ENCODE peak calls at places on chromosome 3, in four cellular contexts. C is GM12878, H is K562, W is HL-60. E is an unnamed sample.
A peak's percentile ranks its signal among the peaks of the same experiment; 100 is the strongest.

GRCh38 chr3:127448161-127448561 is 142.4 kb downstream of the TPRA1 start:
- DNase-seq in C (no peak), H (peak; percentile 50), W (no peak), E (no peak)

GRCh38 chr3:66812126-66812525 is 186.0 kb upstream of the KBTBD8 start:
- DNase-seq in C (no peak), H (no peak), W (no peak), E (no peak)

GRCh38 chr3:68977486-68978167 is 35.9 kb downstream of the EOGT start:
- DNase-seq in C (no peak), H (no peak), W (no peak), E (no peak)

GRCh38 chr3:185717121-185717520 is 107.7 kb downstream of the IGF2BP2 start:
- DNase-seq in C (no peak), H (no peak), W (peak; percentile 39), E (no peak)

GRCh38 chr3:100796556-100796955 is 87.3 kb downstream of the TFG start:
- DNase-seq in C (peak; percentile 12), H (no peak), W (no peak), E (no peak)

GRCh38 chr3:158420654-158421396 is 150.2 kb upstream of the MLF1 start:
- DNase-seq in C (peak; percentile 71), H (no peak), W (no peak), E (no peak)

GRCh38 chr3:115986555-115987207 is 363.4 kb downstream of the GAP43 start:
- DNase-seq in C (no peak), H (peak; percentile 58), W (peak; percentile 1), E (no peak)

GRCh38 chr3:163071684-163072083 is 1575.1 kb downstream of the OTOL1 start:
- DNase-seq in C (no peak), H (no peak), W (no peak), E (no peak)

GRCh38 chr3:148643389-148643840 is 54.3 kb upstream of the AGTR1 start:
- DNase-seq in C (no peak), H (no peak), W (no peak), E (no peak)

GRCh38 chr3:136624894-136625815 is 127.0 kb downstream of the STAG1 start:
- DNase-seq in C (peak; percentile 15), H (no peak), W (no peak), E (no peak)

GRCh38 chr3:152146461-152146860 is 122.3 kb upstream of the MBNL1 start:
- DNase-seq in C (no peak), H (no peak), W (no peak), E (no peak)

GRCh38 chr3:11168406-11168805 is 14.1 kb downstream of the HRH1 start:
- DNase-seq in C (no peak), H (no peak), W (no peak), E (no peak)

GRCh38 chr3:50648297-50648696 is 26.4 kb upstream of the DOCK3 start:
- DNase-seq in C (no peak), H (no peak), W (no peak), E (no peak)

GRCh38 chr3:127053450-127053849 is 70.5 kb downstream of the PLXNA1 start:
- DNase-seq in C (no peak), H (no peak), W (no peak), E (no peak)

GRCh38 chr3:9947025-9947995 is 4.9 kb downstream of the PRRT3 start:
- DNase-seq in C (no peak), H (no peak), W (no peak), E (no peak)

GRCh38 chr3:110940074-110940473 is 131.5 kb upstream of the NECTIN3 start:
- DNase-seq in C (no peak), H (no peak), W (no peak), E (no peak)

GRCh38 chr3:86929046-86929445 is 61.9 kb downstream of the VGLL3 start:
- DNase-seq in C (no peak), H (no peak), W (no peak), E (no peak)

GRCh38 chr3:10968390-10968789 is 24.2 kb upstream of the SLC6A1 start:
- DNase-seq in C (no peak), H (no peak), W (no peak), E (no peak)

GRCh38 chr3:179653106-179653776 is 401 bp downstream of the USP13 start:
- DNase-seq in C (no peak), H (peak; percentile 45), W (peak; percentile 50), E (peak; percentile 39)

GRCh38 chr3:42456211-42456610 is 45.8 kb upstream of the LYZL4 start:
- DNase-seq in C (no peak), H (no peak), W (no peak), E (no peak)

GRCh38 chr3:78613366-78614008 is 1154.3 kb downstream of the ROBO1 start:
- DNase-seq in C (no peak), H (no peak), W (no peak), E (no peak)

GRCh38 chr3:114319453-114319852 is 25.6 kb downstream of the TIGIT start:
- DNase-seq in C (no peak), H (no peak), W (no peak), E (no peak)

GRCh38 chr3:48402281-48402732 is 27.6 kb downstream of the PLXNB1 start:
- DNase-seq in C (no peak), H (peak; percentile 6), W (no peak), E (no peak)

GRCh38 chr3:138373695-138374094 is 25.3 kb downstream of the MRAS start:
- DNase-seq in C (no peak), H (no peak), W (no peak), E (no peak)

GRCh38 chr3:137116619-137117018 is 158.8 kb downstream of the IL20RB start:
- DNase-seq in C (no peak), H (no peak), W (no peak), E (no peak)

GRCh38 chr3:53457068-53457467 is 37.3 kb upstream of the CACNA1D start:
- DNase-seq in C (no peak), H (peak; percentile 40), W (no peak), E (no peak)

GRCh38 chr3:176988795-176989194 is 208.5 kb downstream of the TBL1XR1 start:
- DNase-seq in C (no peak), H (no peak), W (no peak), E (no peak)

GRCh38 chr3:173737167-173737808 is 339.7 kb downstream of the NLGN1 start:
- DNase-seq in C (no peak), H (no peak), W (no peak), E (no peak)

GRCh38 chr3:58299839-58300516 is 6.1 kb upstream of the RPP14 start:
- DNase-seq in C (no peak), H (no peak), W (no peak), E (no peak)

GRCh38 chr3:12221663-12222062 is 63.0 kb upstream of the TIMP4 start:
- DNase-seq in C (no peak), H (no peak), W (no peak), E (no peak)

GRCh38 chr3:128967748-128968147 is 26.1 kb downstream of the CFAP92 start:
- DNase-seq in C (no peak), H (no peak), W (no peak), E (no peak)

GRCh38 chr3:128973988-128974564 is 19.8 kb downstream of the CFAP92 start:
- DNase-seq in C (no peak), H (no peak), W (no peak), E (no peak)

GRCh38 chr3:128970741-128971048 is 23.2 kb downstream of the CFAP92 start:
- DNase-seq in C (no peak), H (no peak), W (peak; percentile 35), E (no peak)

GRCh38 chr3:128971421-128971820 is 22.5 kb downstream of the CFAP92 start:
- DNase-seq in C (no peak), H (no peak), W (no peak), E (no peak)

DNA sequence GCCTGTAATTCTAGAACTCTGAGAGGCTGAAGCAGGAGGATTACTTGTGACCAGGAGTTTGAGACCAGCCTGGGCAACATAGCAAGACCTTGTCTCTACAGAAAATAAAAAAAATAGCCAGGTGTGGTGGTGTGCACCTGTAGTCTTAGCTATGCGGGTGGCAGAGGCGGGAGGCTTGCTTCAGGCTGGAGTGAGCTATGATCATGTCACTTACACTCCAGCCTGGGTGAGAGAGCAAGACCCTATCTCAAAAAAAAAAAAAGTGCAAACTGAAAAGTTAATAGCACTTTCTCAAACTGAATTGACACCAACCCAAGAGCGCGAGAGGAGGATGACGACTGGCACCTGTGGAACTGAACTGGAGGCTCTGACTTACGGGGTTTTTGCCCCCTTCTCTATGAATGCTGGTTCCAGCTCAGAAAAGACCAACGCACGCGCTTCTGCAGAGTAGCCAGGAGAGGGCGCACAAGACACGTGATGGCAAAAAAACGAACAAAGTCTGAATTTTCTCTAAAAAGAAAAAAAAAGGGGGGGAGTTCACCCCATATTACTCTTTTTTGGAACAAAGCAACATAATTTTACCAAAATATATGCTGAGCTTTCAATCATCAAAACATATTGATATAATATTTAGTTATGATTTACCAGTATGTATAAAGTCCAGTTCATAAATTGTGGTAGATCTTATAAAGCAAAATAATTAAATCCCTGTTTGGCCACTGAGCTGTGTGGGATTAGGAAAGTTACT is 23.7 kb downstream of the CFAP92 start:
- DNase-seq in C (no peak), H (peak; percentile 35), W (peak; percentile 16), E (no peak)
- TF ChIP-seq SPI1 in C (no peak), H (no peak), W (no peak), E (no peak)

GRCh38 chr3:193972816-193973215 is 163.1 kb upstream of the HES1 start:
- DNase-seq in C (no peak), H (no peak), W (no peak), E (no peak)

GRCh38 chr3:193968575-193968974 is 167.4 kb upstream of the HES1 start:
- DNase-seq in C (no peak), H (no peak), W (no peak), E (no peak)

GRCh38 chr3:193974147-193974546 is 161.8 kb upstream of the HES1 start:
- DNase-seq in C (no peak), H (no peak), W (no peak), E (no peak)

GRCh38 chr3:193971268-193971751 is 164.6 kb upstream of the HES1 start:
- DNase-seq in C (peak; percentile 58), H (no peak), W (no peak), E (peak; percentile 26)

GRCh38 chr3:193970773-193971206 is 165.2 kb upstream of the HES1 start:
- DNase-seq in C (no peak), H (no peak), W (no peak), E (no peak)
- TF ChIP-seq SPI1 in C (peak; percentile 20), H (no peak), W (no peak), E (peak; percentile 67)

GRCh38 chr3:124263168-124263567 is 271.2 kb upstream of the ROPN1 start:
- DNase-seq in C (no peak), H (no peak), W (no peak), E (no peak)
- TF ChIP-seq SPI1 in C (no peak), H (no peak), W (no peak), E (no peak)

GRCh38 chr3:57130426-57131209 is 34.5 kb downstream of the IL17RD start:
- DNase-seq in C (no peak), H (no peak), W (no peak), E (no peak)
- TF ChIP-seq SPI1 in C (no peak), H (no peak), W (no peak), E (no peak)

GRCh38 chr3:125394406-125394805 is 19.3 kb upstream of the ZNF148 start:
- DNase-seq in C (no peak), H (no peak), W (no peak), E (no peak)
- TF ChIP-seq SPI1 in C (no peak), H (no peak), W (no peak), E (no peak)

E was measured in GM12891.